ENCODE peak calls at places on chromosomes 6 and 20, in seven cellular contexts. T is IMR-90, P is SK-N-SH, Q is A549, Y is WTC11, I is GM12878, R is H1. E is an unnamed sample.

GRCh38 chr6:44078795-44079671 is 48.2 kb downstream of the MRPL14 start:
- DNase-seq in P (peak), I (no peak), Y (peak), T (peak), R (peak), Q (peak), E (peak)

GRCh38 chr6:94213176-94213575 is 793.8 kb upstream of the EPHA7 start:
- DNase-seq in T (no peak), I (no peak), R (no peak), Q (no peak), P (no peak), Y (no peak), E (no peak)

GRCh38 chr6:152096863-152097496 is 289.5 kb downstream of the ESR1 start:
- DNase-seq in T (peak), R (no peak), Q (no peak), P (no peak), I (no peak), Y (no peak), E (no peak)

GRCh38 chr6:164612731-164613130 is 696.7 kb downstream of the C6orf118 start:
- DNase-seq in I (no peak), Q (no peak), T (no peak), Y (no peak), R (no peak), P (peak), E (no peak)

GRCh38 chr6:3363296-3364025 is 93.4 kb downstream of the SLC22A23 start:
- DNase-seq in Y (no peak), Q (no peak), P (no peak), T (no peak), I (no peak), R (no peak), E (peak)

GRCh38 chr6:16769131-16769985 is 8.1 kb upstream of the ATXN1 start:
- DNase-seq in I (no peak), T (peak), R (no peak), P (no peak), Q (peak), Y (no peak), E (peak)

GRCh38 chr20:38083338-38084048 is 49.9 kb downstream of the RPRD1B start:
- DNase-seq in Q (no peak), I (no peak), R (no peak), T (peak), Y (no peak), P (no peak), E (no peak)

GRCh38 chr6:30006170-30007131 is 54.6 kb upstream of the POLR1H start:
- DNase-seq in Y (peak), I (no peak), T (peak), Q (no peak), R (peak), P (peak), E (no peak)

GRCh38 chr6:16436550-16436949 is 198.2 kb downstream of the GMPR start:
- DNase-seq in I (no peak), T (no peak), P (no peak), Y (no peak), R (no peak), Q (no peak), E (no peak)

GRCh38 chr6:52231411-52232127 is 12.7 kb downstream of the IL17F start:
- DNase-seq in T (no peak), Y (no peak), R (no peak), I (peak), P (no peak), Q (no peak), E (no peak)

GRCh38 chr20:64037498-64038213 is 1.7 kb downstream of the C20orf204 start:
- DNase-seq in P (no peak), R (no peak), Q (no peak), I (no peak), T (no peak), Y (peak), E (no peak)

GRCh38 chr20:58045156-58045555 is 183.3 kb downstream of the ANKRD60 start:
- DNase-seq in Q (no peak), Y (no peak), R (peak), T (no peak), P (no peak), I (no peak), E (no peak)

GRCh38 chr6:2770171-2770570 is 5.0 kb downstream of the WRNIP1 start:
- DNase-seq in R (no peak), P (peak), T (no peak), Q (no peak), Y (no peak), I (no peak), E (no peak)

GRCh38 chr6:10409160-10409765 is 5.6 kb downstream of the TFAP2A start:
- DNase-seq in P (no peak), Q (no peak), I (no peak), T (no peak), Y (no peak), R (no peak), E (no peak)

GRCh38 chr6:37516920-37517405 is 17.3 kb upstream of the CCDC167 start:
- DNase-seq in R (no peak), Q (no peak), Y (no peak), T (no peak), P (peak), I (no peak), E (no peak)

GRCh38 chr6:39901670-39902069 is 32.6 kb downstream of the MOCS1 start:
- DNase-seq in I (no peak), Y (no peak), R (no peak), T (no peak), Q (no peak), P (no peak), E (no peak)

GRCh38 chr6:82783587-82784253 is 281.9 kb downstream of the UBE3D start:
- DNase-seq in R (no peak), I (no peak), Q (peak), T (no peak), P (no peak), Y (no peak), E (peak)

GRCh38 chr6:70955441-70956190 is 1.2 kb downstream of the B3GAT2 start:
- DNase-seq in T (peak), Y (peak), I (peak), R (peak), Q (peak), P (peak), E (peak)

GRCh38 chr20:58078741-58079522 is 149.5 kb downstream of the ANKRD60 start:
- DNase-seq in P (no peak), I (no peak), T (no peak), Q (no peak), Y (no peak), R (peak), E (no peak)

GRCh38 chr6:106156863-106157262 is 70.7 kb downstream of the PRDM1 start:
- DNase-seq in Q (no peak), T (no peak), I (no peak), Y (no peak), P (no peak), R (no peak), E (no peak)

GRCh38 chr6:87213364-87213763 is 58.0 kb downstream of the ZNF292 start:
- DNase-seq in T (no peak), P (no peak), Y (no peak), R (no peak), I (no peak), Q (no peak), E (peak)

GRCh38 chr6:45156075-45156474 is 172.1 kb upstream of the RUNX2 start:
- DNase-seq in I (peak), P (no peak), Y (no peak), R (no peak), Q (no peak), T (no peak), E (no peak)

GRCh38 chr20:56412473-56412790 is 372 bp downstream of the CASS4 start:
- DNase-seq in T (no peak), Q (no peak), I (no peak), P (no peak), Y (no peak), R (no peak), E (no peak)

GRCh38 chr20:38202982-38203293 is 37.9 kb upstream of the TGM2 start:
- DNase-seq in P (no peak), R (no peak), Q (no peak), Y (no peak), T (no peak), I (no peak), E (no peak)

GRCh38 chr6:13708679-13709261 is 2.9 kb downstream of the RANBP9 start:
- DNase-seq in I (no peak), T (peak), P (no peak), R (no peak), Q (no peak), Y (no peak), E (no peak)

GRCh38 chr6:122657601-122658000 is 47.4 kb downstream of the PKIB start:
- DNase-seq in T (peak), Q (no peak), Y (no peak), R (no peak), I (no peak), P (no peak), E (no peak)

GRCh38 chr20:11117808-11118528 is 444.2 kb upstream of the JAG1 start:
- DNase-seq in R (no peak), I (no peak), Q (peak), P (no peak), T (peak), Y (no peak), E (no peak)

GRCh38 chr6:30647802-30648460 is 998 bp downstream of the C6orf136 start:
- DNase-seq in R (peak), Y (no peak), T (no peak), P (no peak), Q (peak), I (no peak), E (no peak)

GRCh38 chr6:142891454-142891853 is 53.5 kb downstream of the HIVEP2 start:
- DNase-seq in Q (no peak), Y (no peak), I (no peak), R (no peak), P (no peak), T (no peak), E (no peak)

GRCh38 chr6:65299236-65299635 is 407.8 kb downstream of the EYS start:
- DNase-seq in I (no peak), Q (no peak), Y (no peak), T (no peak), R (no peak), P (no peak), E (no peak)

GRCh38 chr6:156886409-156886808 is 109.2 kb downstream of the ARID1B start:
- DNase-seq in T (no peak), I (no peak), Q (no peak), P (no peak), Y (no peak), R (no peak), E (no peak)

GRCh38 chr6:118776607-118777549 is 117.1 kb upstream of the ASF1A start:
- DNase-seq in T (peak), Q (peak), Y (peak), R (peak), I (peak), P (peak), E (peak)

GRCh38 chr6:138477913-138478539 is 21.3 kb downstream of the NHSL1 start:
- DNase-seq in T (no peak), R (no peak), I (no peak), Q (no peak), Y (no peak), P (no peak), E (no peak)
- TF ChIP-seq USF2 in T (no peak), R (no peak), I (no peak), Q (no peak), Y (no peak), P (no peak), E (no peak)

GRCh38 chr20:18001131-18001921 is 32.5 kb downstream of the MGME1 start:
- DNase-seq in I (no peak), T (peak), Q (no peak), P (no peak), R (no peak), Y (no peak), E (peak)
- TF ChIP-seq USF2 in I (no peak), T (peak), Q (peak), P (no peak), R (no peak), Y (peak), E (peak)

DNA sequence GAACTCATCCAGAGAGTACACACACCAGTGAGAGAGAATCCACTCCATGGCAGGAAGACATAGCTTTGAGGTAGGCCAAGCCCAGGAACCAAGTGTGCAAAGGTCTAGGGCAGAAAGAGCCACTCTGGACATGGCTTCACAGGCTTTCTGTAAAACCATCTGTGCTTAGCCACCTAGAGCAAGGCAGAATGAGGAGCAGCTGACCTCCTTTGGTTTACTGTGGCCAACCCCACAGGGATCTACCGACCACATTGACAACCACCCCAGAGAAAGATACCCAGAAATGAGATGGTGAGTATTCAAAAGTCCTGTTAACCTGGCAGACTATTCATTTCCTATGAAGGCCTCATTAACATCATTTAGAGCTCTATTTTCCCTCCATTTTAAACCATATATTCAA is 10.5 kb downstream of the ZHX3 start:
- DNase-seq in Q (no peak), I (no peak), P (no peak), Y (no peak), R (no peak), T (no peak), E (no peak)
- TF ChIP-seq USF2 in Q (no peak), I (no peak), P (no peak), Y (no peak), R (no peak), T (no peak), E (no peak)

GRCh38 chr20:50146732-50147662 is 6.5 kb downstream of the PEDS1 start:
- DNase-seq in T (peak), R (no peak), Y (no peak), Q (no peak), P (no peak), I (peak), E (no peak)
- TF ChIP-seq USF2 in T (no peak), R (no peak), Y (no peak), Q (no peak), P (no peak), I (no peak), E (no peak)

DNA sequence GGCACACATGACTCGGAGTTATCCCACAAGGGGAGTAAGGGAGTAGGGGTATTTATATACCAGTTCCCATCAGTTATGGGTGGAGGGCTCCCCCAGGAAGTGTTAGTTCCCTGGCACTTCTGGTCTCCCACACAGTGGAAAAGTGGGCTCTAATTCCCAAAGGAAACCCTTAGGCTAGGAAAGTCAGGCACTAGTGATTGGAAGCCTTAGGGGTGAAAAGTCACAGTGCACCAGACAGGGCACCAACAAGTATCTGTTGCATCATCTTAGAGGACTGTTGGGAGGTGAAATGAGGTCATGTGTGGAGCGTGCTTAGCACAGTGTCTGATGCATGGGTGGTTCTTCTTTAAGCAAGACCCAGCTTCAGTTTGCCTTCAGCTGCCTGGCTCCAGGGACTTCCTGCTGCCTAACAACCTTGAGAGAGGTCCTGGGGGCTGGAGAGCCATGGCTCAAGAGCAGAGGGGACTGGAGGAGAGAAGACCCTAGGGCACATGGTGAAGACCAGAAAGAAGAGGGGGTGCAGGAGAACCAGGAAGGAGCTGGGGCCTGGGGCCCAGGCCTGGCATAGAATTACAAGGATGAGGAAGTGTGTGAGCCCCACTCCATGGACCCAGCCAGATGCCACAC is 7.5 kb upstream of the FOXP4 start:
- DNase-seq in Q (no peak), P (no peak), Y (no peak), I (no peak), T (peak), R (no peak), E (no peak)
- TF ChIP-seq USF2 in Q (no peak), P (no peak), Y (no peak), I (no peak), T (no peak), R (no peak), E (no peak)

GRCh38 chr20:62583424-62583920 is 58.8 kb upstream of the SLCO4A1 start:
- DNase-seq in I (no peak), Q (no peak), Y (no peak), T (no peak), R (no peak), P (no peak), E (no peak)
- TF ChIP-seq USF2 in I (no peak), Q (no peak), Y (no peak), T (no peak), R (no peak), P (no peak), E (no peak)

DNA sequence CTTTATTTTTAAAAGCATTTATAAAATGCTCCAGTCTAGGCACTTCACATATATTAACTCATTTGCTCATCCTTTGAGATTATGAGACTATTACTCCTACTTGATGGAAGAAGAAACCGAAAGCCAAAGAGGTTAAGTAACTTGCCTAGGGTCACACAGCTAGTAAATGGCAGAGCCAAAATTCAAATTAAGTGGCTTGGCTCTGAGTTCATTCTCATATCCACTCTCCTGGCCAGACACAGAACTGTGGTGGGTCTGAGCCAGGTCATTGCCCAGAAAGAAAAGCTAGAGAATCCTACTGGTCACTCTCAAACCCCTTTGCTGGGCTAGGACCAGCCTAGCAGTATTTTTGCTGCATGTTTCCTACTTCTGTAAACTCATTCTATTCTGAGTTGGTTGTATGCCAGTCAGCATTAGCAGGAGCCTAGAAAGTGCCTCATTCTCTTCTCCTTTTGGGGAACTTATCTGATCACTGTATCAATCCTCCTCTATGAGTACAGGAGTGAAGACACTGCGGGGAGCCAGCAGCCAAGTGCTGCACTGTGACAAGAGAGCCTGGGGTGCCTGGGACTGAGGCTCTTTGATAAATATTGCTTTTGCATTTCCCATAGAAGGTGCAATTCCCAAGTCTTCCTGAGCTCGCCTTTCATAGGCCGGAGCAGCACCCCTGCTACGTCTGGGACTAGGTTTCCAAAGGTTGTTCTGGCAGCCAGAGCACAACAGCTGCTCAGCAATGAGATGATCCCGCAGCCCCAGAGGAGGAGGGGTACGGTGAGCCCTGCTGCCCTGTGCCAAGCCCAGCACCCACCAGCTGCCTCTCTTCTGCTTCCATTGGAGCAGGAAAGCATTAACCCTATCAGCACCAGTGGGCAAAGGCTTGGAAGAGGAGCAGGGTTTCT is 728.3 kb downstream of the MAFB start:
- DNase-seq in I (no peak), Q (no peak), Y (peak), P (peak), R (peak), T (no peak), E (no peak)
- TF ChIP-seq USF2 in I (no peak), Q (no peak), Y (no peak), P (no peak), R (no peak), T (no peak), E (no peak)

DNA sequence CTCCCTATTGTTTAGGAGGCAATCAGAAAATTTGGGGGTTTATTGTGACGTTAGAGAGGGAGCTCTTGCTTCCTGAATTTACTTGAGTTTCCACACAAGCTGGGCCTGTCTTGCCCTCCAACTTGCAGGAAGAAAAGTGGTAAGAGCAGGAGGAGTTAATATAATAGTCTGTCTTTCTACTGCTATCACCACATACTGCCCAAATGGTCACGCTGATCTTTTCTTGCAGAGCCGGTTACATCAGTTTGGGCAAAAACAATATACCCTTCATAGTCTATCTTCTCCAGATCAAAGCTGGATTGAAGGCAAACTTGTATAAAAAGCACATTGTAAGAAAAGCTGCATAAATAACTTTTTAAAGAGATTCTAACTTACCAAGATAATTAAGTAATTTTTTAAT is 46.3 kb upstream of the ECHDC1 start:
- DNase-seq in T (no peak), Q (no peak), Y (no peak), I (no peak), R (no peak), P (no peak), E (no peak)
- TF ChIP-seq USF2 in T (no peak), Q (no peak), Y (no peak), I (no peak), R (no peak), P (no peak), E (no peak)